ENCODE peak calls at places on chromosomes 16 and 17, in four cellular contexts. V is NAMALWA; Y is GM12892; M is stimulated activated CD4-positive, alpha-beta T cell treated with anti-CD3 and anti-CD28 coated beads, Interleukin-1b, Interleukin-23, amount 100 ng/mL, for 1 hour. L is an unnamed sample.

GRCh38 chr17:7914771-7915610 is 1.1 kb downstream of the RNF227 start:
- DNase-seq in Y (no peak), V (no peak), M (no peak), L (no peak)

GRCh38 chr17:82938486-82939212 is 98.8 kb upstream of the ZNF750 start:
- DNase-seq in M (no peak), V (no peak), Y (no peak), L (no peak)

GRCh38 chr16:1651055-1651454 is 27.0 kb upstream of the JPT2 start:
- DNase-seq in Y (no peak), M (no peak), V (no peak), L (no peak)

GRCh38 chr16:8070501-8070900 is 519.8 kb downstream of the TMEM114 start:
- DNase-seq in V (no peak), Y (no peak), M (no peak), L (no peak)

GRCh38 chr17:37828313-37829124 is 83.7 kb upstream of the HNF1B start:
- DNase-seq in M (no peak), Y (no peak), V (no peak), L (no peak)

GRCh38 chr17:66177048-66177447 is 14.9 kb downstream of the CEP112 start:
- DNase-seq in M (no peak), Y (no peak), V (no peak), L (no peak)

GRCh38 chr16:55588799-55589198 is 22.3 kb downstream of the CAPNS2 start:
- DNase-seq in Y (no peak), V (no peak), M (no peak), L (no peak)

GRCh38 chr16:58551496-58551895 is 36.2 kb downstream of the SETD6 start:
- DNase-seq in V (peak; percentile 14), Y (no peak), M (no peak), L (no peak)

GRCh38 chr17:76419576-76420245 is 33.2 kb downstream of the UBE2O start:
- DNase-seq in Y (no peak), M (no peak), V (no peak), L (no peak)

GRCh38 chr17:71905632-71906031 is 215.2 kb upstream of the SOX9 start:
- DNase-seq in V (no peak), M (no peak), Y (no peak), L (no peak)

GRCh38 chr16:65822148-65822547 is 544.3 kb upstream of the CDH5 start:
- DNase-seq in Y (no peak), M (no peak), V (no peak), L (no peak)

GRCh38 chr17:41226051-41226450 is 397 bp upstream of the KRTAP9-2 start:
- DNase-seq in M (no peak), Y (no peak), V (no peak), L (no peak)

GRCh38 chr17:57536789-57537523 is 208.1 kb downstream of the CCDC182 start:
- DNase-seq in M (no peak), Y (no peak), V (no peak), L (no peak)

GRCh38 chr17:4950075-4950756 is 703 bp upstream of the ENO3 start:
- DNase-seq in M (no peak), V (peak; percentile 35), Y (no peak), L (no peak)

GRCh38 chr17:1360975-1361374 is 39.0 kb downstream of the YWHAE start:
- DNase-seq in Y (no peak), M (no peak), V (no peak), L (no peak)

GRCh38 chr17:78557598-78558039 is 19.6 kb downstream of the DNAH17 start:
- DNase-seq in M (no peak), V (peak; percentile 29), Y (no peak), L (no peak)

GRCh38 chr16:65274576-65274975 is 152.7 kb upstream of the CDH11 start:
- DNase-seq in M (no peak), V (no peak), Y (no peak), L (no peak)

GRCh38 chr17:58195518-58196123 is 3.1 kb downstream of the EPX start:
- DNase-seq in M (no peak), V (no peak), Y (no peak), L (no peak)

GRCh38 chr17:80564545-80564944 is 19.9 kb downstream of the RPTOR start:
- DNase-seq in M (no peak), Y (no peak), V (no peak), L (no peak)

GRCh38 chr16:22198547-22199293 is 7.4 kb upstream of the EEF2K start:
- DNase-seq in Y (no peak), V (peak; percentile 57), M (no peak), L (no peak)

GRCh38 chr17:71970312-71970711 is 150.5 kb upstream of the SOX9 start:
- DNase-seq in Y (no peak), V (no peak), M (no peak), L (no peak)

GRCh38 chr17:38563362-38564253 is 42.1 kb downstream of the SRCIN1 start:
- DNase-seq in Y (no peak), M (no peak), V (no peak), L (no peak)

GRCh38 chr17:75654176-75654575 is 12.8 kb downstream of the RECQL5 start:
- DNase-seq in Y (no peak), M (no peak), V (no peak), L (no peak)

GRCh38 chr17:53253956-53254597 is 568.6 kb upstream of the KIF2B start:
- DNase-seq in Y (no peak), M (no peak), V (no peak), L (no peak)

GRCh38 chr17:55635253-55635766 is 87.4 kb downstream of the TMEM100 start:
- DNase-seq in M (no peak), V (no peak), Y (no peak), L (no peak)

L was measured in thoracic aorta.